ENCODE peak calls at places on chromosomes 5 and 9, in eight cellular contexts. J is stomach, N is sigmoid colon, W is HepG2, Z is K562, G is tibial nerve, X is transverse colon, Q is SK-N-SH. P is an unnamed sample.

GRCh38 chr5:132821791-132822190 is 8.7 kb downstream of the SHROOM1 start:
- DNase-seq in X (no peak), Q (no peak), G (no peak), Z (no peak), W (peak; percentile 69), J (no peak), N (no peak), P (no peak)

GRCh38 chr5:81422671-81423070 is 28.7 kb upstream of the ACOT12 start:
- DNase-seq in Z (no peak), J (no peak), N (no peak), X (no peak), Q (no peak), G (no peak), W (peak; percentile 37), P (no peak)

GRCh38 chr5:136016945-136017530 is 11.8 kb upstream of the TGFBI start:
- DNase-seq in G (no peak), N (peak; percentile 69), W (no peak), J (no peak), Q (no peak), X (no peak), Z (no peak), P (no peak)

GRCh38 chr5:132388244-132389050 is 18.9 kb downstream of the SLC22A5 start:
- DNase-seq in N (peak; percentile 85), Z (no peak), G (no peak), X (peak; percentile 30), Q (no peak), J (no peak), W (no peak), P (peak; percentile 85)

GRCh38 chr5:58317808-58318207 is 142.1 kb downstream of the PLK2 start:
- DNase-seq in Q (no peak), N (no peak), J (no peak), Z (no peak), G (no peak), X (no peak), W (no peak), P (no peak)

GRCh38 chr9:106726070-106726815 is 136.7 kb upstream of the ZNF462 start:
- DNase-seq in J (no peak), N (no peak), Z (no peak), G (no peak), W (no peak), Q (no peak), X (no peak), P (no peak)

GRCh38 chr5:147734839-147735238 is 47.7 kb downstream of the JAKMIP2 start:
- DNase-seq in Z (no peak), W (no peak), G (no peak), N (no peak), J (no peak), X (no peak), Q (no peak), P (no peak)

GRCh38 chr5:74631088-74631960 is 9.2 kb downstream of the ENC1 start:
- DNase-seq in J (no peak), N (no peak), W (no peak), X (no peak), G (no peak), Q (no peak), Z (peak; percentile 24), P (no peak)

GRCh38 chr9:136625101-136626065 is 37.3 kb upstream of the EGFL7 start:
- DNase-seq in N (peak; percentile 88), J (peak; percentile 92), Z (peak; percentile 51), W (peak; percentile 69), Q (peak; percentile 82), X (peak; percentile 91), G (peak; percentile 73), P (peak; percentile 89)

GRCh38 chr5:177471610-177472356 is 1.7 kb downstream of the DBN1 start:
- DNase-seq in Z (no peak), X (no peak), W (no peak), N (peak; percentile 90), G (peak; percentile 64), Q (peak; percentile 73), J (no peak), P (peak; percentile 65)

GRCh38 chr5:90142531-90142930 is 267.0 kb downstream of the CETN3 start:
- DNase-seq in W (no peak), N (no peak), Q (no peak), G (no peak), Z (no peak), X (no peak), J (no peak), P (no peak)

GRCh38 chr9:108687360-108687981 is 168.3 kb downstream of the ACTL7B start:
- DNase-seq in W (no peak), J (no peak), N (no peak), G (no peak), Q (no peak), Z (no peak), X (no peak), P (no peak)

GRCh38 chr5:132251220-132251725 is 6.2 kb upstream of the PDLIM4 start:
- DNase-seq in Q (no peak), N (peak; percentile 63), J (no peak), X (peak; percentile 4), Z (no peak), G (no peak), W (no peak), P (no peak)

GRCh38 chr5:134113908-134114875 is at the start of gene TCF7:
- DNase-seq in J (peak; percentile 85), Z (peak; percentile 83), N (peak; percentile 86), W (peak; percentile 68), X (peak; percentile 86), G (peak; percentile 42), Q (peak; percentile 99), P (peak; percentile 87)

GRCh38 chr5:126416266-126416925 is 6.8 kb upstream of the GRAMD2B start:
- DNase-seq in G (no peak), J (no peak), Z (no peak), W (no peak), N (no peak), X (no peak), Q (no peak), P (no peak)

GRCh38 chr9:92983984-92984589 is 36.8 kb downstream of the FGD3 start:
- DNase-seq in Z (peak; percentile 33), G (no peak), J (no peak), N (no peak), X (no peak), W (no peak), Q (no peak), P (no peak)
- H3K36me3 ChIP-seq in Z (no peaks in the 10 kb centered on the region), G (no peaks in the 10 kb centered on the region), J (no peaks in the 10 kb centered on the region), N (no peaks in the 10 kb centered on the region), X (no peaks in the 10 kb centered on the region), W (no peaks in the 10 kb centered on the region), Q (no peaks in the 10 kb centered on the region), P (no peaks in the 10 kb centered on the region)

GRCh38 chr9:94921072-94921471 is 194.6 kb downstream of the AOPEP start:
- DNase-seq in Z (no peak), J (no peak), N (peak; percentile 62), X (no peak), W (no peak), G (no peak), Q (no peak), P (peak; percentile 61)
- TF ChIP-seq EP300 in Z (no peak), J (no peak), N (no peak), X (no peak), W (no peak), G (no peak), Q (peak; percentile 88), P (no peak)

GRCh38 chr5:151798674-151799073 is 26.9 kb downstream of the G3BP1 start:
- DNase-seq in X (no peak), N (no peak), Q (no peak), Z (no peak), J (no peak), G (no peak), W (no peak), P (no peak)
- H3K36me3 ChIP-seq in X (peaks cover 87% of the 10 kb centered on the region), N (peaks cover 32% of the 10 kb centered on the region), Q (peaks cover 71% of the 10 kb centered on the region), Z (peaks cover 98% of the 10 kb centered on the region), J (peaks cover 100% of the 10 kb centered on the region), G (peaks cover 31% of the 10 kb centered on the region), W (peaks cover 19% of the 10 kb centered on the region), P (no peaks in the 10 kb centered on the region)

GRCh38 chr9:94139672-94140417 is 55.6 kb downstream of the PTPDC1 start:
- DNase-seq in N (peak; percentile 96), W (no peak), G (peak; percentile 85), X (peak; percentile 74), Q (no peak), J (peak; percentile 82), Z (peak; percentile 73), P (peak; percentile 89)
- TF ChIP-seq EP300 in N (no peak), W (no peak), G (peak; percentile 85), X (no peak), Q (peak; percentile 83), J (peak; percentile 71), Z (no peak), P (no peak)

GRCh38 chr9:87670572-87671264 is 55.2 kb upstream of the CTSL start:
- DNase-seq in Z (no peak), J (no peak), G (no peak), N (no peak), Q (no peak), W (no peak), X (no peak), P (no peak)
- H3K36me3 ChIP-seq in Z (peaks cover 11% of the 10 kb centered on the region), J (peaks cover 57% of the 10 kb centered on the region), G (no peaks in the 10 kb centered on the region), N (peaks cover 5% of the 10 kb centered on the region), Q (no peaks in the 10 kb centered on the region), W (peaks cover 12% of the 10 kb centered on the region), X (no peaks in the 10 kb centered on the region), P (no peaks in the 10 kb centered on the region)

P was measured in ovary.